ENCODE peak calls at places on chromosomes 4 and X, in eight cellular contexts. B is iPS-NIHi11, C is adrenal gland, S is neural crest cell, L is COLO829, Z is NCI-H1417 treated with DMSO at 0.1 percent for 48 hours, I is posterior cingulate gyrus, U is LHCN-M2. J is an unnamed sample.

GRCh38 chrX:70168238-70169188 is 8.8 kb upstream of the DGAT2L6 start:
- DNase-seq in C (peak; percentile 66), I (peak; percentile 32), Z (no peak), B (peak; percentile 38), S (no peak), U (peak; percentile 67), L (peak; percentile 44), J (no peak)

GRCh38 chrX:10326578-10326977 is 169.8 kb downstream of the CLCN4 start:
- DNase-seq in B (no peak), S (no peak), L (no peak), Z (no peak), I (no peak), U (peak; percentile 60), C (peak; percentile 22), J (no peak)

GRCh38 chrX:69361286-69361926 is 142.7 kb upstream of the NALF2 start:
- DNase-seq in I (no peak), Z (no peak), L (no peak), S (no peak), U (peak; percentile 38), C (no peak), B (no peak), J (peak; percentile 13)

GRCh38 chrX:40579880-40580536 is 762 bp upstream of the ATP6AP2 start:
- DNase-seq in C (no peak), U (no peak), L (no peak), S (no peak), I (no peak), B (no peak), Z (no peak), J (no peak)

GRCh38 chrX:22922961-22923360 is 76.8 kb upstream of the DDX53 start:
- DNase-seq in B (no peak), U (peak; percentile 64), I (no peak), Z (no peak), S (no peak), C (peak; percentile 42), L (no peak), J (no peak)

GRCh38 chrX:85627363-85627762 is 247.9 kb upstream of the POF1B start:
- DNase-seq in S (no peak), I (no peak), L (peak; percentile 6), B (no peak), Z (no peak), U (no peak), C (no peak), J (no peak)

GRCh38 chrX:108511721-108512120 is 72.1 kb downstream of the COL4A5 start:
- DNase-seq in S (no peak), I (no peak), L (no peak), B (no peak), Z (no peak), U (peak; percentile 35), C (no peak), J (no peak)

GRCh38 chr4:164188236-164188635 is 565.7 kb upstream of the SMIM31 start:
- DNase-seq in C (no peak), L (no peak), I (no peak), U (no peak), B (no peak), Z (no peak), S (no peak), J (no peak)

GRCh38 chr4:147019061-147019460 is 73.4 kb upstream of the TTC29 start:
- DNase-seq in C (peak; percentile 29), Z (no peak), B (peak; percentile 37), L (peak; percentile 41), I (peak; percentile 67), S (peak; percentile 41), U (peak; percentile 65), J (peak; percentile 51)

GRCh38 chrX:336227-336626 is 17.6 kb upstream of the GTPBP6 start:
- DNase-seq in B (no peak), I (no peak), C (no peak), U (no peak), Z (no peak), S (no peak), L (no peak), J (no peak)

GRCh38 chrX:151397741-151398070 is 700 bp downstream of the VMA21 start:
- DNase-seq in B (no peak), S (no peak), U (no peak), L (no peak), I (no peak), C (no peak), Z (no peak), J (no peak)

GRCh38 chr4:125666635-125667034 is 351.9 kb downstream of the FAT4 start:
- DNase-seq in S (no peak), B (no peak), U (no peak), C (no peak), Z (peak; percentile 23), I (no peak), L (no peak), J (no peak)

GRCh38 chr4:139704915-139705485 is 39.4 kb downstream of the MGST2 start:
- DNase-seq in S (no peak), Z (no peak), L (no peak), I (no peak), U (no peak), C (peak; percentile 31), B (no peak), J (no peak)

GRCh38 chr4:76950846-76951321 is 1.3 kb downstream of the SEPTIN11 start:
- DNase-seq in U (peak; percentile 49), S (no peak), C (peak; percentile 16), I (peak; percentile 25), L (peak; percentile 42), Z (no peak), B (peak; percentile 43), J (no peak)

GRCh38 chr4:27692098-27692679 is 831.5 kb downstream of the STIM2 start:
- DNase-seq in L (peak; percentile 24), B (peak; percentile 38), I (no peak), U (peak; percentile 23), S (no peak), C (peak; percentile 16), Z (no peak), J (no peak)

GRCh38 chr4:140046037-140046436 is 107.9 kb downstream of the MAML3 start:
- DNase-seq in Z (no peak), U (no peak), L (no peak), B (no peak), C (no peak), S (no peak), I (no peak), J (no peak)

GRCh38 chr4:91113130-91113706 is 986.0 kb downstream of the CCSER1 start:
- DNase-seq in I (no peak), L (peak; percentile 48), Z (peak; percentile 10), S (no peak), B (peak; percentile 49), U (peak; percentile 14), C (no peak), J (no peak)

GRCh38 chrX:19515615-19516105 is 352 bp upstream of the MAP3K15 start:
- DNase-seq in L (no peak), Z (no peak), I (no peak), C (peak; percentile 43), U (no peak), S (no peak), B (no peak), J (no peak)

GRCh38 chr4:149523039-149523438 is 292.6 kb downstream of the IQCM start:
- DNase-seq in C (no peak), I (no peak), L (no peak), Z (no peak), S (no peak), U (no peak), B (no peak), J (no peak)